ENCODE peak calls at places on chromosomes 4 and X, in nine cellular contexts. P, X, G, A, L, F, C, J and W are unnamed samples.

GRCh38 chr4:38805530-38806145 is 1.0 kb upstream of the TLR1 start:
- DNase-seq in G (no peak), C (peak; percentile 16), X (no peak), P (no peak), L (no peak), J (no peak), F (no peak), A (peak; percentile 47), W (peak; percentile 17)

GRCh38 chr4:121669163-121669550 is 27.6 kb downstream of the ANXA5 start:
- DNase-seq in P (no peak), F (no peak), J (no peak), G (no peak), L (no peak), X (no peak), A (no peak), C (no peak), W (peak; percentile 93)

GRCh38 chr4:10656988-10657387 is 27.6 kb downstream of the CLNK start:
- DNase-seq in A (no peak), C (no peak), J (no peak), G (no peak), P (no peak), X (no peak), L (no peak), F (no peak), W (no peak)

GRCh38 chr4:142100941-142101340 is 464.6 kb downstream of the IL15 start:
- DNase-seq in X (no peak), C (no peak), J (no peak), F (no peak), L (no peak), P (no peak), G (no peak), A (no peak), W (no peak)

GRCh38 chr4:147825451-147826287 is 93.8 kb downstream of the ARHGAP10 start:
- DNase-seq in G (no peak), L (no peak), P (no peak), A (no peak), X (no peak), J (no peak), C (no peak), F (no peak), W (peak; percentile 92)

GRCh38 chr4:149029056-149029651 is 586.9 kb upstream of the NR3C2 start:
- DNase-seq in A (no peak), X (no peak), F (no peak), C (no peak), L (no peak), P (no peak), J (no peak), G (no peak), W (peak; percentile 0)

GRCh38 chr4:184728858-184729257 is 5.0 kb downstream of the CENPU start:
- DNase-seq in J (no peak), A (no peak), L (no peak), X (no peak), C (no peak), F (no peak), G (no peak), P (no peak), W (peak; percentile 26)

GRCh38 chrX:31130457-31131215 is 58.8 kb upstream of the FTHL17 start:
- DNase-seq in F (no peak), L (no peak), P (no peak), J (no peak), C (no peak), X (no peak), A (peak; percentile 12), G (no peak), W (peak; percentile 57)

GRCh38 chr4:57102050-57102564 is 8.1 kb downstream of the IGFBP7 start:
- DNase-seq in G (no peak), F (no peak), L (no peak), A (no peak), X (no peak), J (no peak), P (no peak), C (no peak), W (peak; percentile 95)

GRCh38 chr4:82777857-82778525 is 20.6 kb downstream of the SCD5 start:
- DNase-seq in P (no peak), J (no peak), L (no peak), X (no peak), A (no peak), C (no peak), G (no peak), F (no peak), W (no peak)

GRCh38 chrX:545488-545887 is 85.1 kb upstream of the SHOX start:
- DNase-seq in J (no peak), G (no peak), L (no peak), X (no peak), C (no peak), F (no peak), A (peak; percentile 23), P (no peak), W (peak; percentile 19)

GRCh38 chr4:185312699-185313098 is 83.0 kb downstream of the LRP2BP start:
- DNase-seq in X (no peak), J (no peak), C (no peak), G (no peak), F (no peak), A (no peak), L (no peak), P (no peak), W (no peak)

GRCh38 chrX:116873678-116874077 is 410.9 kb upstream of the CT83 start:
- DNase-seq in A (no peak), C (no peak), P (peak; percentile 36), X (no peak), L (no peak), G (no peak), J (no peak), F (no peak), W (peak; percentile 72)

GRCh38 chr4:23728393-23728792 is 161.5 kb downstream of the PPARGC1A start:
- DNase-seq in F (no peak), G (no peak), C (no peak), L (peak; percentile 58), X (no peak), A (no peak), P (peak; percentile 58), J (no peak), W (peak; percentile 92)

GRCh38 chrX:31287861-31288260 is 216.0 kb upstream of the FTHL17 start:
- DNase-seq in P (no peak), X (no peak), F (no peak), L (no peak), G (no peak), J (no peak), A (no peak), C (no peak), W (peak; percentile 36)

GRCh38 chr4:6929735-6930464 is 20.3 kb downstream of the TBC1D14 start:
- DNase-seq in J (no peak), P (no peak), F (no peak), X (no peak), C (no peak), A (no peak), G (no peak), L (no peak), W (no peak)

GRCh38 chr4:107648178-107648991 is 71.6 kb downstream of the PAPSS1 start:
- DNase-seq in G (no peak), J (no peak), C (no peak), F (no peak), X (no peak), P (no peak), L (no peak), A (no peak), W (no peak)

GRCh38 chrX:7828594-7828993 is 14.4 kb upstream of the VCX start:
- DNase-seq in P (no peak), C (no peak), A (no peak), G (no peak), X (no peak), F (peak; percentile 4), L (no peak), J (no peak), W (peak; percentile 27)

GRCh38 chr4:84492737-84493091 is 6.4 kb downstream of the NKX6-1 start:
- DNase-seq in G (no peak), C (no peak), P (no peak), F (no peak), X (no peak), L (no peak), A (no peak), J (no peak), W (no peak)

GRCh38 chr4:109233585-109233984 is 68.9 kb downstream of the COL25A1 start:
- DNase-seq in F (no peak), A (no peak), G (no peak), P (no peak), J (no peak), X (no peak), L (no peak), C (no peak), W (peak; percentile 6)